ENCODE peak calls at places on chromosomes 16 and 17, in ten cellular contexts. One of them, this sample, is unnamed.

GRCh38 chr16:17591655-17592405 is 121.1 kb upstream of the XYLT1 start:
- ATAC-seq in effector memory CD8-positive, alpha-beta T cell: peak
- ATAC-seq in naive thymus-derived CD8-positive, alpha-beta T cell: no peak
- ATAC-seq in T-helper 17 cell: peak
- ATAC-seq in T-cell: no peak
- ATAC-seq in Right ventricle myocardium superior: no peak
- ATAC-seq in stimulated activated naive CD8-positive, alpha-beta T cell treated with anti-CD3 and anti-CD28 coated beads, Interleukin-15, amount 100 ng/mL, for 72 hours: peak
- ATAC-seq in upper lobe of right lung: no peak
- ATAC-seq in pancreas: no peak
- ATAC-seq in gastroesophageal sphincter: no peak
- ATAC-seq in this sample: no peak

GRCh38 chr17:82668024-82668630 is 19.9 kb upstream of the WDR45B start:
- ATAC-seq in effector memory CD8-positive, alpha-beta T cell: no peak
- ATAC-seq in naive thymus-derived CD8-positive, alpha-beta T cell: no peak
- ATAC-seq in T-helper 17 cell: no peak
- ATAC-seq in T-cell: no peak
- ATAC-seq in Right ventricle myocardium superior: no peak
- ATAC-seq in stimulated activated naive CD8-positive, alpha-beta T cell treated with anti-CD3 and anti-CD28 coated beads, Interleukin-15, amount 100 ng/mL, for 72 hours: peak
- ATAC-seq in upper lobe of right lung: no peak
- ATAC-seq in pancreas: no peak
- ATAC-seq in gastroesophageal sphincter: no peak
- ATAC-seq in this sample: no peak

GRCh38 chr16:57640185-57640584 is 11.8 kb downstream of the ADGRG1 start:
- ATAC-seq in effector memory CD8-positive, alpha-beta T cell: no peak
- ATAC-seq in naive thymus-derived CD8-positive, alpha-beta T cell: no peak
- ATAC-seq in T-helper 17 cell: no peak
- ATAC-seq in T-cell: no peak
- ATAC-seq in Right ventricle myocardium superior: no peak
- ATAC-seq in stimulated activated naive CD8-positive, alpha-beta T cell treated with anti-CD3 and anti-CD28 coated beads, Interleukin-15, amount 100 ng/mL, for 72 hours: no peak
- ATAC-seq in upper lobe of right lung: no peak
- ATAC-seq in pancreas: no peak
- ATAC-seq in gastroesophageal sphincter: no peak
- ATAC-seq in this sample: no peak

GRCh38 chr16:64339052-64339770 is 782.7 kb downstream of the CDH11 start:
- ATAC-seq in effector memory CD8-positive, alpha-beta T cell: no peak
- ATAC-seq in naive thymus-derived CD8-positive, alpha-beta T cell: no peak
- ATAC-seq in T-helper 17 cell: no peak
- ATAC-seq in T-cell: no peak
- ATAC-seq in Right ventricle myocardium superior: no peak
- ATAC-seq in stimulated activated naive CD8-positive, alpha-beta T cell treated with anti-CD3 and anti-CD28 coated beads, Interleukin-15, amount 100 ng/mL, for 72 hours: no peak
- ATAC-seq in upper lobe of right lung: no peak
- ATAC-seq in pancreas: no peak
- ATAC-seq in gastroesophageal sphincter: no peak
- ATAC-seq in this sample: no peak

GRCh38 chr17:67606896-67607604 is 110.7 kb upstream of the NOL11 start:
- ATAC-seq in effector memory CD8-positive, alpha-beta T cell: no peak
- ATAC-seq in naive thymus-derived CD8-positive, alpha-beta T cell: no peak
- ATAC-seq in T-helper 17 cell: no peak
- ATAC-seq in T-cell: no peak
- ATAC-seq in Right ventricle myocardium superior: peak
- ATAC-seq in stimulated activated naive CD8-positive, alpha-beta T cell treated with anti-CD3 and anti-CD28 coated beads, Interleukin-15, amount 100 ng/mL, for 72 hours: no peak
- ATAC-seq in upper lobe of right lung: no peak
- ATAC-seq in pancreas: peak
- ATAC-seq in gastroesophageal sphincter: no peak
- ATAC-seq in this sample: no peak

GRCh38 chr17:49545007-49545660 is 30.5 kb upstream of the NXPH3 start:
- ATAC-seq in effector memory CD8-positive, alpha-beta T cell: no peak
- ATAC-seq in naive thymus-derived CD8-positive, alpha-beta T cell: no peak
- ATAC-seq in T-helper 17 cell: no peak
- ATAC-seq in T-cell: no peak
- ATAC-seq in Right ventricle myocardium superior: no peak
- ATAC-seq in stimulated activated naive CD8-positive, alpha-beta T cell treated with anti-CD3 and anti-CD28 coated beads, Interleukin-15, amount 100 ng/mL, for 72 hours: no peak
- ATAC-seq in upper lobe of right lung: no peak
- ATAC-seq in pancreas: no peak
- ATAC-seq in gastroesophageal sphincter: no peak
- ATAC-seq in this sample: no peak

GRCh38 chr16:14248791-14249190 is 177.7 kb downstream of the MRTFB start:
- ATAC-seq in effector memory CD8-positive, alpha-beta T cell: no peak
- ATAC-seq in naive thymus-derived CD8-positive, alpha-beta T cell: no peak
- ATAC-seq in T-helper 17 cell: no peak
- ATAC-seq in T-cell: no peak
- ATAC-seq in Right ventricle myocardium superior: no peak
- ATAC-seq in stimulated activated naive CD8-positive, alpha-beta T cell treated with anti-CD3 and anti-CD28 coated beads, Interleukin-15, amount 100 ng/mL, for 72 hours: no peak
- ATAC-seq in upper lobe of right lung: no peak
- ATAC-seq in pancreas: no peak
- ATAC-seq in gastroesophageal sphincter: no peak
- ATAC-seq in this sample: no peak

GRCh38 chr16:78483124-78483992 is 383.9 kb downstream of the WWOX start:
- ATAC-seq in effector memory CD8-positive, alpha-beta T cell: no peak
- ATAC-seq in naive thymus-derived CD8-positive, alpha-beta T cell: no peak
- ATAC-seq in T-helper 17 cell: no peak
- ATAC-seq in T-cell: no peak
- ATAC-seq in Right ventricle myocardium superior: no peak
- ATAC-seq in stimulated activated naive CD8-positive, alpha-beta T cell treated with anti-CD3 and anti-CD28 coated beads, Interleukin-15, amount 100 ng/mL, for 72 hours: no peak
- ATAC-seq in upper lobe of right lung: no peak
- ATAC-seq in pancreas: no peak
- ATAC-seq in gastroesophageal sphincter: no peak
- ATAC-seq in this sample: no peak

GRCh38 chr16:68370921-68371651 is 60.3 kb downstream of the PRMT7 start:
- ATAC-seq in effector memory CD8-positive, alpha-beta T cell: peak
- ATAC-seq in naive thymus-derived CD8-positive, alpha-beta T cell: peak
- ATAC-seq in T-helper 17 cell: no peak
- ATAC-seq in T-cell: peak
- ATAC-seq in Right ventricle myocardium superior: no peak
- ATAC-seq in stimulated activated naive CD8-positive, alpha-beta T cell treated with anti-CD3 and anti-CD28 coated beads, Interleukin-15, amount 100 ng/mL, for 72 hours: peak
- ATAC-seq in upper lobe of right lung: no peak
- ATAC-seq in pancreas: no peak
- ATAC-seq in gastroesophageal sphincter: no peak
- ATAC-seq in this sample: no peak

GRCh38 chr17:42141382-42141781 is 13.4 kb downstream of the RAB5C start:
- ATAC-seq in effector memory CD8-positive, alpha-beta T cell: no peak
- ATAC-seq in naive thymus-derived CD8-positive, alpha-beta T cell: no peak
- ATAC-seq in T-helper 17 cell: no peak
- ATAC-seq in T-cell: no peak
- ATAC-seq in Right ventricle myocardium superior: no peak
- ATAC-seq in stimulated activated naive CD8-positive, alpha-beta T cell treated with anti-CD3 and anti-CD28 coated beads, Interleukin-15, amount 100 ng/mL, for 72 hours: no peak
- ATAC-seq in upper lobe of right lung: peak
- ATAC-seq in pancreas: no peak
- ATAC-seq in gastroesophageal sphincter: peak
- ATAC-seq in this sample: no peak

This sample was measured in esophagus mucosa.